ENCODE peak calls at places on chromosomes 11 and 22, in nine cellular contexts. H, X, W, B, D, P, U, J and T are unnamed samples.

GRCh38 chr11:30016588-30017363 is at the start of gene KCNA4:
- DNase-seq in H (peak), X (no peak), W (peak), B (no peak), D (peak), P (no peak), U (no peak), J (no peak), T (no peak)

GRCh38 chr22:49951001-49951677 is 9.4 kb upstream of the PIM3 start:
- DNase-seq in H (peak), X (no peak), W (peak), B (no peak), D (no peak), P (no peak), U (no peak), J (peak), T (no peak)

GRCh38 chr11:66706989-66707388 is 22.0 kb downstream of the SPTBN2 start:
- DNase-seq in H (no peak), X (no peak), W (no peak), B (no peak), D (no peak), P (no peak), U (no peak), J (no peak), T (no peak)

GRCh38 chr22:39087881-39088687 is 9.0 kb upstream of the APOBEC3H start:
- DNase-seq in H (no peak), X (no peak), W (peak), B (no peak), D (no peak), P (no peak), U (no peak), J (no peak), T (no peak)

GRCh38 chr11:32472226-32472625 is 36.9 kb upstream of the WT1 start:
- DNase-seq in H (no peak), X (no peak), W (peak), B (no peak), D (no peak), P (no peak), U (no peak), J (no peak), T (no peak)

GRCh38 chr11:67411785-67412152 is 3.7 kb upstream of the CARNS1 start:
- DNase-seq in H (no peak), X (no peak), W (no peak), B (no peak), D (no peak), P (no peak), U (no peak), J (no peak), T (no peak)

GRCh38 chr11:9688716-9689511 is 25.0 kb downstream of the SWAP70 start:
- DNase-seq in H (no peak), X (no peak), W (peak), B (peak), D (no peak), P (peak), U (peak), J (peak), T (no peak)

GRCh38 chr22:26057731-26058130 is 111.5 kb upstream of the SEZ6L start:
- DNase-seq in H (no peak), X (no peak), W (no peak), B (no peak), D (no peak), P (no peak), U (no peak), J (no peak), T (no peak)

GRCh38 chr22:44894782-44895181 is 115.0 kb downstream of the PHF21B start:
- DNase-seq in H (peak), X (no peak), W (no peak), B (no peak), D (no peak), P (no peak), U (no peak), J (peak), T (no peak)

GRCh38 chr11:11860103-11860979 is 18.6 kb downstream of the USP47 start:
- DNase-seq in H (no peak), X (no peak), W (no peak), B (no peak), D (no peak), P (peak), U (peak), J (no peak), T (no peak)

GRCh38 chr22:46072030-46072881 is 78.1 kb upstream of the PPARA start:
- DNase-seq in H (peak), X (peak), W (peak), B (no peak), D (no peak), P (peak), U (peak), J (peak), T (peak)

GRCh38 chr22:31443516-31443915 is 44.1 kb downstream of the DRG1 start:
- DNase-seq in H (no peak), X (no peak), W (no peak), B (no peak), D (no peak), P (no peak), U (no peak), J (no peak), T (no peak)

GRCh38 chr11:9527481-9528140 is 45.9 kb upstream of the WEE1 start:
- DNase-seq in H (no peak), X (no peak), W (peak), B (peak), D (no peak), P (peak), U (peak), J (no peak), T (no peak)

GRCh38 chr11:72778535-72779494 is 15.0 kb downstream of the STARD10 start:
- DNase-seq in H (no peak), X (no peak), W (peak), B (no peak), D (no peak), P (no peak), U (no peak), J (no peak), T (no peak)

GRCh38 chr22:30429887-30430286 is 4.3 kb downstream of the MTFP1 start:
- DNase-seq in H (peak), X (no peak), W (no peak), B (no peak), D (no peak), P (no peak), U (no peak), J (no peak), T (no peak)

GRCh38 chr11:119713361-119714040 is 15.5 kb downstream of the NECTIN1 start:
- DNase-seq in H (no peak), X (no peak), W (peak), B (no peak), D (no peak), P (no peak), U (no peak), J (no peak), T (no peak)

GRCh38 chr11:393219-394033 is 583 bp upstream of the PKP3 start:
- DNase-seq in H (no peak), X (no peak), W (no peak), B (no peak), D (no peak), P (peak), U (peak), J (no peak), T (no peak)

GRCh38 chr11:66230978-66231377 is 37.5 kb upstream of the RAB1B start:
- DNase-seq in H (no peak), X (no peak), W (no peak), B (no peak), D (no peak), P (no peak), U (no peak), J (no peak), T (no peak)

GRCh38 chr11:99952816-99953215 is 734.3 kb upstream of the ARHGAP42 start:
- DNase-seq in H (no peak), X (no peak), W (no peak), B (no peak), D (no peak), P (peak), U (peak), J (no peak), T (no peak)

GRCh38 chr11:56890584-56891305 is 98.0 kb upstream of the OR5AK2 start:
- DNase-seq in H (no peak), X (no peak), W (no peak), B (no peak), D (no peak), P (no peak), U (peak), J (no peak), T (no peak)

GRCh38 chr22:49241174-49241851 is 586.4 kb downstream of the BRD1 start:
- DNase-seq in H (peak), X (no peak), W (no peak), B (no peak), D (no peak), P (no peak), U (no peak), J (no peak), T (no peak)

GRCh38 chr22:32748509-32748908 is 53.0 kb upstream of the TIMP3 start:
- DNase-seq in H (no peak), X (no peak), W (no peak), B (no peak), D (no peak), P (no peak), U (no peak), J (no peak), T (no peak)

GRCh38 chr11:10886652-10887250 is 28.9 kb upstream of the ZBED5 start:
- DNase-seq in H (no peak), X (no peak), W (no peak), B (no peak), D (no peak), P (no peak), U (no peak), J (no peak), T (no peak)